ENCODE peak calls at places on chromosome 11, in eight cellular contexts. J is sigmoid colon; O is activated gamma-delta T cell treated with anti-CD3 and anti-CD28 coated beads, Interleukin-2, amount 50 U/mL, for 16 hours; G is ACHN; B is pancreas; K is GM13977; P is right atrium auricular region; S is heart left ventricle. R is an unnamed sample.

GRCh38 chr11:12219732-12220131 is 109.3 kb downstream of the MICAL2 start:
- DNase-seq in B (no peak), S (no peak), O (no peak), G (no peak), P (no peak), K (no peak), J (no peak), R (no peak)

GRCh38 chr11:115739121-115739520 is 234.9 kb upstream of the CADM1 start:
- DNase-seq in P (no peak), B (no peak), J (no peak), K (no peak), O (no peak), G (no peak), S (no peak), R (no peak)

GRCh38 chr11:108278546-108278945 is 55.7 kb downstream of the ATM start:
- DNase-seq in G (no peak), J (no peak), K (no peak), O (no peak), B (peak), S (peak), P (no peak), R (no peak)

GRCh38 chr11:64583296-64584262 is 7.4 kb upstream of the SLC22A12 start:
- DNase-seq in K (no peak), O (no peak), J (peak), P (no peak), S (no peak), B (no peak), G (no peak), R (no peak)

GRCh38 chr11:111841370-111842053 is 29.9 kb downstream of the ALG9 start:
- DNase-seq in G (peak), P (peak), J (peak), K (peak), S (peak), O (peak), B (peak), R (peak)

GRCh38 chr11:36015806-36016205 is 71.9 kb downstream of the LDLRAD3 start:
- DNase-seq in S (peak), G (no peak), J (peak), P (peak), K (no peak), B (no peak), O (no peak), R (no peak)

GRCh38 chr11:95586681-95587080 is 202.9 kb downstream of the FAM76B start:
- DNase-seq in P (no peak), G (no peak), O (no peak), B (no peak), S (no peak), K (no peak), J (no peak), R (no peak)

GRCh38 chr11:9607511-9607899 is 34.0 kb downstream of the WEE1 start:
- DNase-seq in O (no peak), B (no peak), J (no peak), K (no peak), P (no peak), S (no peak), G (no peak), R (no peak)

GRCh38 chr11:5624489-5625278 is at the start of gene TRIM34:
- DNase-seq in O (peak), J (peak), K (peak), B (peak), G (peak), S (peak), P (peak), R (peak)

GRCh38 chr11:105297463-105297862 is 157.9 kb upstream of the CARD18 start:
- DNase-seq in P (no peak), O (no peak), J (no peak), K (no peak), S (no peak), G (no peak), B (no peak), R (no peak)

GRCh38 chr11:60769273-60769672 is 12.6 kb downstream of the MS4A15 start:
- DNase-seq in J (peak), O (no peak), K (no peak), G (no peak), B (no peak), S (no peak), P (no peak), R (no peak)

R was measured in OCI-M1.